ENCODE peak calls at places on chromosomes 5 and 9, in five cellular contexts. One of them, this sample, is unnamed.
A peak's percentile ranks its signal among the peaks of the same experiment; 100 is the strongest.

GRCh38 chr5:150066901-150067396 is 19.4 kb downstream of the CSF1R start:
- DNase-seq in glutamatergic neuron: no peak
- DNase-seq in hepatocyte: no peak
- DNase-seq in adrenal gland: no peak
- DNase-seq in BJ: no peak
- DNase-seq in this sample: peak; percentile 4

GRCh38 chr9:78278177-78278777 is 18.6 kb upstream of the PSAT1 start:
- DNase-seq in glutamatergic neuron: no peak
- DNase-seq in hepatocyte: peak; percentile 20
- DNase-seq in adrenal gland: peak; percentile 40
- DNase-seq in BJ: peak; percentile 48
- DNase-seq in this sample: no peak

GRCh38 chr5:67879619-67880357 is 335.8 kb upstream of the PIK3R1 start:
- DNase-seq in glutamatergic neuron: no peak
- DNase-seq in hepatocyte: peak; percentile 60
- DNase-seq in adrenal gland: no peak
- DNase-seq in BJ: no peak
- DNase-seq in this sample: no peak

GRCh38 chr5:144510845-144511580 is 340.3 kb downstream of the KCTD16 start:
- DNase-seq in glutamatergic neuron: no peak
- DNase-seq in hepatocyte: no peak
- DNase-seq in adrenal gland: no peak
- DNase-seq in BJ: no peak
- DNase-seq in this sample: no peak

GRCh38 chr9:88992556-88992955 is 1.3 kb downstream of the S1PR3 start:
- DNase-seq in glutamatergic neuron: no peak
- DNase-seq in hepatocyte: no peak
- DNase-seq in adrenal gland: no peak
- DNase-seq in BJ: no peak
- DNase-seq in this sample: no peak

GRCh38 chr5:21654551-21654950 is 1198.6 kb downstream of the CDH12 start:
- DNase-seq in glutamatergic neuron: no peak
- DNase-seq in hepatocyte: no peak
- DNase-seq in adrenal gland: no peak
- DNase-seq in BJ: no peak
- DNase-seq in this sample: no peak

GRCh38 chr9:2286306-2286705 is 271.2 kb downstream of the SMARCA2 start:
- DNase-seq in glutamatergic neuron: no peak
- DNase-seq in hepatocyte: no peak
- DNase-seq in adrenal gland: no peak
- DNase-seq in BJ: no peak
- DNase-seq in this sample: no peak

GRCh38 chr9:112120471-112120925 is 54.6 kb downstream of the SUSD1 start:
- DNase-seq in glutamatergic neuron: no peak
- DNase-seq in hepatocyte: no peak
- DNase-seq in adrenal gland: no peak
- DNase-seq in BJ: no peak
- DNase-seq in this sample: no peak

GRCh38 chr9:130137081-130137869 is 34.9 kb upstream of the NCS1 start:
- DNase-seq in glutamatergic neuron: no peak
- DNase-seq in hepatocyte: no peak
- DNase-seq in adrenal gland: no peak
- DNase-seq in BJ: no peak
- DNase-seq in this sample: no peak

GRCh38 chr9:128103589-128103962 is 24.0 kb downstream of the PTGES2 start:
- DNase-seq in glutamatergic neuron: no peak
- DNase-seq in hepatocyte: peak; percentile 54
- DNase-seq in adrenal gland: no peak
- DNase-seq in BJ: no peak
- DNase-seq in this sample: no peak

GRCh38 chr5:96627792-96628191 is 34.4 kb upstream of the CAST start:
- DNase-seq in glutamatergic neuron: no peak
- DNase-seq in hepatocyte: no peak
- DNase-seq in adrenal gland: no peak
- DNase-seq in BJ: no peak
- DNase-seq in this sample: no peak

GRCh38 chr9:129776566-129776937 is 23.7 kb upstream of the PTGES start:
- DNase-seq in glutamatergic neuron: no peak
- DNase-seq in hepatocyte: no peak
- DNase-seq in adrenal gland: no peak
- DNase-seq in BJ: no peak
- DNase-seq in this sample: no peak

GRCh38 chr5:157245477-157245876 is 20.4 kb upstream of the CYFIP2 start:
- DNase-seq in glutamatergic neuron: no peak
- DNase-seq in hepatocyte: peak; percentile 34
- DNase-seq in adrenal gland: no peak
- DNase-seq in BJ: no peak
- DNase-seq in this sample: no peak

GRCh38 chr9:5869315-5870019 is 21.2 kb upstream of the MLANA start:
- DNase-seq in glutamatergic neuron: peak; percentile 23
- DNase-seq in hepatocyte: no peak
- DNase-seq in adrenal gland: no peak
- DNase-seq in BJ: no peak
- DNase-seq in this sample: no peak
- TF ChIP-seq CTCF in glutamatergic neuron: no peak
- TF ChIP-seq CTCF in hepatocyte: peak; percentile 20
- TF ChIP-seq CTCF in adrenal gland: no peak
- TF ChIP-seq CTCF in BJ: peak; percentile 21
- TF ChIP-seq CTCF in this sample: no peak

GRCh38 chr5:148524721-148525120 is 129.6 kb downstream of the HTR4 start:
- DNase-seq in glutamatergic neuron: no peak
- DNase-seq in hepatocyte: no peak
- DNase-seq in adrenal gland: no peak
- DNase-seq in BJ: no peak
- DNase-seq in this sample: no peak

DNA sequence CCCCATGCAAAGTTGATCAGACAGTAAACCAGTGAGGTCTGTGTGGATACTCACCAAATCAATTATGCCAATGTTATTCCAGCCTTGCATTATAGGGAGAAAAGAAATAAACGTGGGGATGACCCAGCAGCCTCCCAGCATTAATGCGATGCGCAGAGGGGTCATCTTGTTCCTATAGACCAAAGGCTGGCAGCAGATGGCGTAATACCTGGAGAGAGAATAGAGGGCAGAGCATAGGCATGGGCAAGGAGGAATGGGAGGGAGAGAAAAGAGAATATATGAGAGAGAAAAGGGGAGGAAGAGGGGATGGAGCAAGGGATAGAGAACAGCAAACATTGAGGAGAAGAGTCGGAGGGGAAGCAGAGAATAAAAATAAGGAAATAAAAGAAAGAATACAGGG is 131.2 kb downstream of the HTR4 start:
- DNase-seq in glutamatergic neuron: no peak
- DNase-seq in hepatocyte: no peak
- DNase-seq in adrenal gland: no peak
- DNase-seq in BJ: no peak
- DNase-seq in this sample: no peak
- TF ChIP-seq CTCF in glutamatergic neuron: no peak
- TF ChIP-seq CTCF in hepatocyte: no peak
- TF ChIP-seq CTCF in adrenal gland: no peak
- TF ChIP-seq CTCF in BJ: no peak
- TF ChIP-seq CTCF in this sample: no peak

DNA sequence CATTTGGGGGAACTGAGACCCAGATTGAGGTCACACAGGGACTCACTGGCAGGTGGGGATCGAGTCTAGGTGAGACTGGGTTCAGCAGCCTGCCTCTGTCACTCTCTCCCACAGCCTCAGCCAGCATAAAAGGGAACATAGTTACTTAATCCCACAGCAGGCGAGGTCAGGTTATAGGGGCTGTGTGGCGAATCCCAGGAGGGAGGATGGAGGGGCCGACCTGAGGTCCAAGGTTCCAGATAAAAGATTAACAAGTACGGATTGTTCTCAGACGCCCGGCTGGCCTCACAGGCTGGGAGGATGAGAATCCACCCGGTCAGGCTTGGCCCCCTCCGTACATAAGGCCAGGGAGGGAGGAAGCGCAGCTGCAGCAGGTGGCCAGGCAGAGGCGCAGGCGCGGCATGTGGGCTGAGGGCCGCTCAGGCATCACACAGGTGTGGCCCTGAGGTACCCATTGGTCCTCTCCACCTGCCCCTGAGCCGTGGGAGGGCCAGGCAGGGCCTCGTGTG is 3.3 kb downstream of the SUSD3 start:
- DNase-seq in glutamatergic neuron: peak; percentile 35
- DNase-seq in hepatocyte: peak; percentile 90
- DNase-seq in adrenal gland: no peak
- DNase-seq in BJ: no peak
- DNase-seq in this sample: no peak
- TF ChIP-seq CTCF in glutamatergic neuron: no peak
- TF ChIP-seq CTCF in hepatocyte: peak; percentile 15
- TF ChIP-seq CTCF in adrenal gland: no peak
- TF ChIP-seq CTCF in BJ: no peak
- TF ChIP-seq CTCF in this sample: no peak

GRCh38 chr5:121429761-121430160 is 421.9 kb upstream of the FTMT start:
- DNase-seq in glutamatergic neuron: no peak
- DNase-seq in hepatocyte: no peak
- DNase-seq in adrenal gland: no peak
- DNase-seq in BJ: no peak
- DNase-seq in this sample: no peak

GRCh38 chr5:121424976-121425375 is 426.7 kb upstream of the FTMT start:
- DNase-seq in glutamatergic neuron: peak; percentile 18
- DNase-seq in hepatocyte: no peak
- DNase-seq in adrenal gland: no peak
- DNase-seq in BJ: no peak
- DNase-seq in this sample: no peak

GRCh38 chr5:121430538-121430937 is 421.1 kb upstream of the FTMT start:
- DNase-seq in glutamatergic neuron: no peak
- DNase-seq in hepatocyte: no peak
- DNase-seq in adrenal gland: no peak
- DNase-seq in BJ: no peak
- DNase-seq in this sample: no peak

DNA sequence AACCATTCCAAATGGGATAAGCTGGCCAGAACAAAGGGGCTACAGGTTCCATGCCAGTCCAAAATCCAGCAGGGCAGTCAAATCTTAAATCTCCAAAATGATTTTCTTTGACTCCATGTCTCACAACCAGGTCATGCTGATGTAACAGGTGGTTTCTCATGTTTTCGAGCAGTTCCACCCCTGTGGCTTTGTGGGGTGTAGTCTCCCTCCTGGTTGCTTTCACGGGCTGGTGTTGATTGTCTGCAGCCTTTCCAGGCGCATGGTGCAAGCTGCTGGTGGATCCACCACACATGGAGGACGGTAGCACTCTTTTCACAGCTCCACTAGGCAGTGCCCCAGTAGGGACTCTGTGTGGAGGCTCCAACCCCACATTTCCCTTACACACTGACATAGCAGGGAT is 425.5 kb upstream of the FTMT start:
- DNase-seq in glutamatergic neuron: no peak
- DNase-seq in hepatocyte: no peak
- DNase-seq in adrenal gland: no peak
- DNase-seq in BJ: no peak
- DNase-seq in this sample: no peak
- TF ChIP-seq CTCF in glutamatergic neuron: no peak
- TF ChIP-seq CTCF in hepatocyte: no peak
- TF ChIP-seq CTCF in adrenal gland: no peak
- TF ChIP-seq CTCF in BJ: no peak
- TF ChIP-seq CTCF in this sample: no peak

GRCh38 chr5:168472329-168472728 is 13.9 kb upstream of the RARS1 start:
- DNase-seq in glutamatergic neuron: no peak
- DNase-seq in hepatocyte: peak; percentile 68
- DNase-seq in adrenal gland: no peak
- DNase-seq in BJ: peak; percentile 95
- DNase-seq in this sample: peak; percentile 71
- TF ChIP-seq CTCF in glutamatergic neuron: no peak
- TF ChIP-seq CTCF in hepatocyte: peak; percentile 27
- TF ChIP-seq CTCF in adrenal gland: no peak
- TF ChIP-seq CTCF in BJ: peak; percentile 48
- TF ChIP-seq CTCF in this sample: peak; percentile 48

GRCh38 chr5:111320953-111321352 is 96.8 kb downstream of the CAMK4 start:
- DNase-seq in glutamatergic neuron: no peak
- DNase-seq in hepatocyte: no peak
- DNase-seq in adrenal gland: no peak
- DNase-seq in BJ: no peak
- DNase-seq in this sample: no peak
- TF ChIP-seq CTCF in glutamatergic neuron: no peak
- TF ChIP-seq CTCF in hepatocyte: no peak
- TF ChIP-seq CTCF in adrenal gland: no peak
- TF ChIP-seq CTCF in BJ: no peak
- TF ChIP-seq CTCF in this sample: no peak

DNA sequence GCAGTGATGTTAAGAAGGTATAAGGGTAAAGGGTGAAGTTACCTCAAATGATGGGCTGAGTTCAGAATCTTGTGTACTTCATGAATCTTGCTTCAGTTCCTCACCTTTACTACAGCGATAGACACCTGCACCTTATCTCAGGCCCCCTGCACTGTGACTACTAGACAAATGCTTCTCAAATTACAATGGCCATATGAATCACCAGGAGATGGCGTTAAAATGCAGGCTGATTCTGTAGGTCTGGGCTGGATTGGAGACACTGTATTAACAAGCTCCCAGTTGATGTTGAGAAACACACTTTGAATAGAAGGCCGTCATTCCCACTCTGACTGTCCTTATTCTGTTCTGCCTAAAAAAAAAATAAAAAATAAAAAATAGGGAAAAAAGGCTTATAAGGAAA is 29.8 kb downstream of the TARS1 start:
- DNase-seq in glutamatergic neuron: no peak
- DNase-seq in hepatocyte: peak; percentile 22
- DNase-seq in adrenal gland: peak; percentile 17
- DNase-seq in BJ: no peak
- DNase-seq in this sample: peak; percentile 23
- TF ChIP-seq CTCF in glutamatergic neuron: no peak
- TF ChIP-seq CTCF in hepatocyte: peak; percentile 30
- TF ChIP-seq CTCF in adrenal gland: no peak
- TF ChIP-seq CTCF in BJ: no peak
- TF ChIP-seq CTCF in this sample: peak; percentile 56

This sample was measured in AG09319.